ENCODE peak calls at places on chromosomes 12 and 14, in ten cellular contexts. K, E, L, R, X, D, O, J, Y and Z are unnamed samples.
A peak's percentile ranks its signal among the peaks of the same experiment; 100 is the strongest.

GRCh38 chr14:65485516-65485915 is 73.0 kb downstream of the FUT8 start:
- DNase-seq in E (peak; percentile 38), Y (no peak), J (no peak), O (no peak), K (no peak), L (no peak), D (no peak), R (no peak), X (no peak), Z (no peak)

GRCh38 chr12:32448581-32448980 is 49.2 kb downstream of the FGD4 start:
- DNase-seq in J (no peak), R (no peak), E (no peak), Y (no peak), X (no peak), L (no peak), O (no peak), K (no peak), D (no peak), Z (no peak)

GRCh38 chr12:46832084-46832704 is 6.4 kb upstream of the SLC38A4 start:
- DNase-seq in D (no peak), O (no peak), Y (no peak), E (peak; percentile 21), J (no peak), R (no peak), K (no peak), X (no peak), L (peak; percentile 81), Z (no peak)

GRCh38 chr12:3667485-3667884 is 85.4 kb downstream of the CRACR2A start:
- DNase-seq in D (no peak), L (peak; percentile 41), J (no peak), R (no peak), O (no peak), X (no peak), K (no peak), E (no peak), Y (no peak), Z (peak; percentile 5)

GRCh38 chr12:54371328-54372112 is 7.2 kb upstream of the GPR84 start:
- DNase-seq in L (peak; percentile 27), R (no peak), Y (no peak), O (no peak), E (no peak), J (no peak), D (no peak), X (peak; percentile 54), K (no peak), Z (no peak)

GRCh38 chr12:24742378-24742777 is 206.5 kb downstream of the BCAT1 start:
- DNase-seq in L (no peak), D (no peak), K (no peak), Y (no peak), X (no peak), E (no peak), O (no peak), J (peak; percentile 58), R (no peak), Z (no peak)

GRCh38 chr14:31188744-31189143 is 18.8 kb downstream of the HECTD1 start:
- DNase-seq in R (no peak), D (no peak), E (no peak), L (no peak), Y (no peak), K (no peak), J (no peak), X (no peak), O (no peak), Z (no peak)

GRCh38 chr12:5022465-5023061 is 21.1 kb upstream of the KCNA5 start:
- DNase-seq in J (no peak), D (no peak), R (peak; percentile 65), Y (peak; percentile 50), L (peak; percentile 89), K (peak; percentile 32), X (peak; percentile 37), O (no peak), E (peak; percentile 61), Z (peak; percentile 61)

GRCh38 chr14:95886366-95886765 is 9.7 kb downstream of the TUNAR start:
- DNase-seq in X (no peak), Y (no peak), L (no peak), R (no peak), D (no peak), E (no peak), K (no peak), O (no peak), J (no peak), Z (no peak)

GRCh38 chr12:91507754-91508153 is 325.1 kb upstream of the DCN start:
- DNase-seq in Y (no peak), K (no peak), X (no peak), L (no peak), O (no peak), E (no peak), J (no peak), R (no peak), D (no peak), Z (no peak)

GRCh38 chr12:56900583-56900982 is 33.6 kb downstream of the SDR9C7 start:
- DNase-seq in L (no peak), O (no peak), J (no peak), Y (peak; percentile 98), D (no peak), R (no peak), X (no peak), E (no peak), K (no peak), Z (no peak)

GRCh38 chr12:110600254-110600653 is 13.7 kb upstream of the TCTN1 start:
- DNase-seq in R (no peak), J (peak; percentile 58), X (peak; percentile 75), E (no peak), O (no peak), K (no peak), Y (peak; percentile 89), D (peak; percentile 6), L (no peak), Z (peak; percentile 72)

GRCh38 chr12:122886161-122886560 is 9.8 kb downstream of the VPS37B start:
- DNase-seq in L (no peak), R (no peak), D (no peak), E (no peak), J (no peak), Y (no peak), K (no peak), X (no peak), O (no peak), Z (no peak)

GRCh38 chr12:132492951-132493350 is 3.0 kb downstream of the FBRSL1 start:
- DNase-seq in K (no peak), X (no peak), R (no peak), J (no peak), E (no peak), L (no peak), O (no peak), Y (no peak), D (no peak), Z (no peak)

GRCh38 chr14:95232894-95233584 is 75.7 kb upstream of the DICER1 start:
- DNase-seq in X (no peak), Y (no peak), K (no peak), L (no peak), O (no peak), J (no peak), D (no peak), R (no peak), E (no peak), Z (no peak)

GRCh38 chr14:69131176-69131575 is 21.7 kb downstream of the DCAF5 start:
- DNase-seq in J (no peak), K (no peak), E (no peak), O (no peak), D (no peak), X (no peak), R (no peak), Y (no peak), L (no peak), Z (no peak)

GRCh38 chr14:91220581-91221000 is 23.9 kb downstream of the GPR68 start:
- DNase-seq in E (no peak), D (no peak), J (no peak), K (no peak), L (no peak), Y (no peak), R (no peak), X (no peak), O (no peak), Z (no peak)

GRCh38 chr14:49598479-49599301 is at the start of gene LRR1:
- DNase-seq in R (peak; percentile 86), K (peak; percentile 90), Y (peak; percentile 79), X (peak; percentile 72), D (peak; percentile 75), J (peak; percentile 65), L (peak; percentile 88), E (peak; percentile 74), O (peak; percentile 64), Z (peak; percentile 74)

GRCh38 chr14:100688598-100689499 is 37.8 kb upstream of the DLK1 start:
- DNase-seq in X (peak; percentile 64), R (no peak), O (no peak), D (peak; percentile 69), L (no peak), K (no peak), Y (peak; percentile 78), E (no peak), J (no peak), Z (no peak)

GRCh38 chr12:51307655-51308593 is 16.1 kb downstream of the BIN2 start:
- DNase-seq in R (no peak), D (peak; percentile 80), X (peak; percentile 77), J (no peak), E (no peak), L (no peak), Y (peak; percentile 94), K (no peak), O (no peak), Z (no peak)

GRCh38 chr12:24898606-24899005 is 50.3 kb downstream of the BCAT1 start:
- DNase-seq in X (no peak), R (no peak), Y (no peak), E (no peak), L (no peak), K (no peak), O (no peak), J (no peak), D (no peak), Z (no peak)

GRCh38 chr14:73289729-73290128 is 52.4 kb downstream of the PAPLN start:
- DNase-seq in K (no peak), L (no peak), R (no peak), J (no peak), D (no peak), O (no peak), E (no peak), X (peak; percentile 32), Y (no peak), Z (no peak)

GRCh38 chr14:36768638-36769337 is 107.1 kb downstream of the PAX9 start:
- DNase-seq in D (no peak), K (no peak), R (no peak), J (no peak), X (no peak), E (no peak), L (no peak), O (no peak), Y (no peak), Z (no peak)

GRCh38 chr12:58540480-58541299 is 379.6 kb downstream of the LRIG3 start:
- DNase-seq in E (peak; percentile 74), J (peak; percentile 75), D (peak; percentile 61), Y (peak; percentile 92), O (no peak), K (peak; percentile 68), L (peak; percentile 29), X (peak; percentile 88), R (peak; percentile 73), Z (peak; percentile 82)

GRCh38 chr12:121365416-121366062 is 13.3 kb upstream of the ANAPC5 start:
- DNase-seq in K (no peak), L (no peak), J (no peak), D (no peak), X (peak; percentile 24), R (no peak), E (no peak), Y (no peak), O (no peak), Z (no peak)

GRCh38 chr14:77183896-77184295 is 2.3 kb downstream of the TMEM63C start:
- DNase-seq in K (no peak), J (no peak), E (no peak), D (no peak), R (no peak), L (no peak), Y (no peak), X (no peak), O (no peak), Z (no peak)

GRCh38 chr14:78598046-78598652 is 428.0 kb downstream of the NRXN3 start:
- DNase-seq in E (peak; percentile 68), K (peak; percentile 50), D (no peak), Y (peak; percentile 74), L (peak; percentile 76), R (peak; percentile 59), X (peak; percentile 49), J (peak; percentile 60), O (no peak), Z (peak; percentile 69)

GRCh38 chr12:89737000-89737399 is 28.4 kb upstream of the ATP2B1 start:
- DNase-seq in E (no peak), X (no peak), Y (no peak), O (no peak), R (no peak), K (no peak), L (no peak), D (no peak), J (no peak), Z (no peak)